ENCODE peak calls at places on chromosomes 11 and 22, in seven cellular contexts. One of them, this sample, is unnamed.

GRCh38 chr11:104033134-104033533 is 3.3 kb upstream of the DDI1 start:
- DNase-seq in HL-60: no peak
- DNase-seq in vagina: no peak
- DNase-seq in GM12878: no peak
- DNase-seq in upper lobe of left lung: no peak
- DNase-seq in stomach: no peak
- DNase-seq in GM12891: no peak
- DNase-seq in this sample: no peak

GRCh38 chr11:12167098-12167999 is 57.0 kb downstream of the MICAL2 start:
- DNase-seq in stomach: no peak
- DNase-seq in GM12878: no peak
- DNase-seq in HL-60: no peak
- DNase-seq in GM12891: no peak
- DNase-seq in vagina: no peak
- DNase-seq in upper lobe of left lung: peak
- DNase-seq in this sample: no peak

GRCh38 chr11:80327971-80328614 is 887.3 kb upstream of the TENM4 start:
- DNase-seq in GM12891: no peak
- DNase-seq in stomach: no peak
- DNase-seq in HL-60: no peak
- DNase-seq in upper lobe of left lung: no peak
- DNase-seq in GM12878: no peak
- DNase-seq in vagina: no peak
- DNase-seq in this sample: no peak

GRCh38 chr11:23236846-23237550 is 376.7 kb upstream of the CCDC179 start:
- DNase-seq in upper lobe of left lung: no peak
- DNase-seq in GM12891: no peak
- DNase-seq in GM12878: no peak
- DNase-seq in HL-60: no peak
- DNase-seq in vagina: no peak
- DNase-seq in stomach: no peak
- DNase-seq in this sample: no peak

GRCh38 chr11:5301846-5302245 is at the start of gene OR51B4:
- DNase-seq in HL-60: no peak
- DNase-seq in GM12891: no peak
- DNase-seq in stomach: no peak
- DNase-seq in GM12878: no peak
- DNase-seq in upper lobe of left lung: no peak
- DNase-seq in vagina: no peak
- DNase-seq in this sample: no peak

GRCh38 chr11:1233351-1234053 is 10.6 kb downstream of the MUC5B start:
- DNase-seq in vagina: no peak
- DNase-seq in GM12878: no peak
- DNase-seq in HL-60: no peak
- DNase-seq in stomach: no peak
- DNase-seq in upper lobe of left lung: peak
- DNase-seq in GM12891: no peak
- DNase-seq in this sample: peak

GRCh38 chr22:37943471-37944198 is 9.8 kb downstream of the C22orf23 start:
- DNase-seq in stomach: no peak
- DNase-seq in vagina: no peak
- DNase-seq in GM12891: no peak
- DNase-seq in upper lobe of left lung: no peak
- DNase-seq in GM12878: no peak
- DNase-seq in HL-60: no peak
- DNase-seq in this sample: no peak

GRCh38 chr22:28867191-28867590 is 16.2 kb upstream of the ZNRF3 start:
- DNase-seq in upper lobe of left lung: no peak
- DNase-seq in stomach: no peak
- DNase-seq in HL-60: no peak
- DNase-seq in GM12878: no peak
- DNase-seq in vagina: no peak
- DNase-seq in GM12891: no peak
- DNase-seq in this sample: no peak

GRCh38 chr11:1292644-1293618 is 16.5 kb downstream of the TOLLIP start:
- DNase-seq in stomach: no peak
- DNase-seq in GM12891: no peak
- DNase-seq in upper lobe of left lung: peak
- DNase-seq in vagina: no peak
- DNase-seq in HL-60: no peak
- DNase-seq in GM12878: no peak
- DNase-seq in this sample: no peak

GRCh38 chr11:131977231-131977630 is 606.8 kb downstream of the NTM start:
- DNase-seq in stomach: no peak
- DNase-seq in GM12878: no peak
- DNase-seq in vagina: no peak
- DNase-seq in HL-60: no peak
- DNase-seq in upper lobe of left lung: no peak
- DNase-seq in GM12891: no peak
- DNase-seq in this sample: no peak

GRCh38 chr11:107651672-107652071 is 60.2 kb downstream of the SLN start:
- DNase-seq in upper lobe of left lung: no peak
- DNase-seq in GM12878: no peak
- DNase-seq in vagina: no peak
- DNase-seq in GM12891: no peak
- DNase-seq in stomach: no peak
- DNase-seq in HL-60: no peak
- DNase-seq in this sample: no peak

GRCh38 chr22:41842996-41843970 is 10.4 kb downstream of the SREBF2 start:
- DNase-seq in HL-60: no peak
- DNase-seq in GM12891: no peak
- DNase-seq in vagina: no peak
- DNase-seq in stomach: no peak
- DNase-seq in upper lobe of left lung: no peak
- DNase-seq in GM12878: no peak
- DNase-seq in this sample: no peak

GRCh38 chr22:33562484-33562883 is 357.8 kb downstream of the LARGE1 start:
- DNase-seq in vagina: no peak
- DNase-seq in upper lobe of left lung: no peak
- DNase-seq in HL-60: no peak
- DNase-seq in stomach: no peak
- DNase-seq in GM12891: no peak
- DNase-seq in GM12878: no peak
- DNase-seq in this sample: no peak

GRCh38 chr22:42602470-42602869 is 12.2 kb downstream of the POLDIP3 start:
- DNase-seq in GM12891: no peak
- DNase-seq in GM12878: no peak
- DNase-seq in stomach: peak
- DNase-seq in HL-60: no peak
- DNase-seq in vagina: no peak
- DNase-seq in upper lobe of left lung: no peak
- DNase-seq in this sample: no peak

GRCh38 chr22:44646668-44647067 is 55.3 kb upstream of the PRR5 start:
- DNase-seq in GM12891: no peak
- DNase-seq in stomach: no peak
- DNase-seq in HL-60: no peak
- DNase-seq in upper lobe of left lung: no peak
- DNase-seq in GM12878: no peak
- DNase-seq in vagina: no peak
- DNase-seq in this sample: no peak

GRCh38 chr11:6656936-6657335 is 1.3 kb upstream of the DCHS1 start:
- DNase-seq in upper lobe of left lung: no peak
- DNase-seq in HL-60: no peak
- DNase-seq in GM12891: no peak
- DNase-seq in stomach: no peak
- DNase-seq in vagina: no peak
- DNase-seq in GM12878: no peak
- DNase-seq in this sample: no peak

GRCh38 chr22:27832606-27833005 is 31.1 kb upstream of the MN1 start:
- DNase-seq in HL-60: no peak
- DNase-seq in stomach: no peak
- DNase-seq in upper lobe of left lung: no peak
- DNase-seq in GM12891: no peak
- DNase-seq in vagina: no peak
- DNase-seq in GM12878: no peak
- DNase-seq in this sample: no peak

GRCh38 chr11:110087820-110088534 is 5.2 kb upstream of the ZC3H12C start:
- DNase-seq in vagina: no peak
- DNase-seq in HL-60: no peak
- DNase-seq in GM12878: no peak
- DNase-seq in stomach: no peak
- DNase-seq in upper lobe of left lung: no peak
- DNase-seq in GM12891: no peak
- DNase-seq in this sample: no peak

GRCh38 chr22:43343262-43343988 is at the start of gene SCUBE1:
- DNase-seq in vagina: no peak
- DNase-seq in HL-60: peak
- DNase-seq in upper lobe of left lung: peak
- DNase-seq in stomach: peak
- DNase-seq in GM12891: peak
- DNase-seq in GM12878: no peak
- DNase-seq in this sample: peak

GRCh38 chr11:26766996-26767395 is 45.1 kb upstream of the SLC5A12 start:
- DNase-seq in GM12878: no peak
- DNase-seq in GM12891: no peak
- DNase-seq in upper lobe of left lung: no peak
- DNase-seq in stomach: no peak
- DNase-seq in vagina: no peak
- DNase-seq in HL-60: no peak
- DNase-seq in this sample: no peak

GRCh38 chr11:72807021-72807693 is 7.1 kb upstream of the ATG16L2 start:
- DNase-seq in GM12891: no peak
- DNase-seq in GM12878: no peak
- DNase-seq in vagina: no peak
- DNase-seq in stomach: no peak
- DNase-seq in upper lobe of left lung: no peak
- DNase-seq in HL-60: peak
- DNase-seq in this sample: no peak

GRCh38 chr11:63866211-63866610 is 27.3 kb downstream of the MARK2 start:
- DNase-seq in HL-60: no peak
- DNase-seq in stomach: peak
- DNase-seq in GM12891: peak
- DNase-seq in GM12878: peak
- DNase-seq in vagina: no peak
- DNase-seq in upper lobe of left lung: no peak
- DNase-seq in this sample: peak

GRCh38 chr11:38345286-38345685 is 1747.2 kb upstream of the RAG2 start:
- DNase-seq in GM12878: no peak
- DNase-seq in stomach: no peak
- DNase-seq in GM12891: no peak
- DNase-seq in HL-60: no peak
- DNase-seq in upper lobe of left lung: no peak
- DNase-seq in vagina: no peak
- DNase-seq in this sample: no peak

GRCh38 chr11:7656704-7657103 is 16.6 kb downstream of the CYB5R2 start:
- DNase-seq in stomach: no peak
- DNase-seq in GM12878: no peak
- DNase-seq in GM12891: no peak
- DNase-seq in HL-60: no peak
- DNase-seq in upper lobe of left lung: no peak
- DNase-seq in vagina: no peak
- DNase-seq in this sample: no peak

GRCh38 chr11:77590194-77590591 is 440 bp downstream of the AQP11 start:
- DNase-seq in GM12878: no peak
- DNase-seq in stomach: peak
- DNase-seq in HL-60: no peak
- DNase-seq in upper lobe of left lung: no peak
- DNase-seq in vagina: no peak
- DNase-seq in GM12891: no peak
- DNase-seq in this sample: no peak

GRCh38 chr11:94782446-94782845 is 14.3 kb downstream of the AMOTL1 start:
- DNase-seq in GM12878: no peak
- DNase-seq in GM12891: no peak
- DNase-seq in vagina: no peak
- DNase-seq in upper lobe of left lung: no peak
- DNase-seq in HL-60: no peak
- DNase-seq in stomach: no peak
- DNase-seq in this sample: no peak

GRCh38 chr11:118930152-118930712 is 4.5 kb upstream of the BCL9L start:
- DNase-seq in GM12891: peak
- DNase-seq in GM12878: peak
- DNase-seq in stomach: peak
- DNase-seq in HL-60: peak
- DNase-seq in vagina: no peak
- DNase-seq in upper lobe of left lung: no peak
- DNase-seq in this sample: peak
- TF ChIP-seq POLR2AphosphoS5 in GM12891: no peak
- TF ChIP-seq POLR2AphosphoS5 in GM12878: no peak
- TF ChIP-seq POLR2AphosphoS5 in stomach: peak
- TF ChIP-seq POLR2AphosphoS5 in HL-60: no peak
- TF ChIP-seq POLR2AphosphoS5 in vagina: peak
- TF ChIP-seq POLR2AphosphoS5 in upper lobe of left lung: peak
- TF ChIP-seq POLR2AphosphoS5 in this sample: no peak

GRCh38 chr11:61472282-61472681 is 36.3 kb upstream of the LRRC10B start:
- DNase-seq in stomach: no peak
- DNase-seq in GM12891: no peak
- DNase-seq in GM12878: no peak
- DNase-seq in vagina: no peak
- DNase-seq in upper lobe of left lung: no peak
- DNase-seq in HL-60: no peak
- DNase-seq in this sample: no peak
- TF ChIP-seq POLR2AphosphoS5 in stomach: no peak
- TF ChIP-seq POLR2AphosphoS5 in GM12891: no peak
- TF ChIP-seq POLR2AphosphoS5 in GM12878: no peak
- TF ChIP-seq POLR2AphosphoS5 in vagina: no peak
- TF ChIP-seq POLR2AphosphoS5 in upper lobe of left lung: peak
- TF ChIP-seq POLR2AphosphoS5 in HL-60: no peak
- TF ChIP-seq POLR2AphosphoS5 in this sample: no peak

GRCh38 chr11:67118059-67118766 is 850 bp upstream of the KDM2A start:
- DNase-seq in GM12891: peak
- DNase-seq in vagina: no peak
- DNase-seq in GM12878: no peak
- DNase-seq in upper lobe of left lung: peak
- DNase-seq in HL-60: no peak
- DNase-seq in stomach: peak
- DNase-seq in this sample: peak
- TF ChIP-seq POLR2AphosphoS5 in GM12891: no peak
- TF ChIP-seq POLR2AphosphoS5 in vagina: no peak
- TF ChIP-seq POLR2AphosphoS5 in GM12878: no peak
- TF ChIP-seq POLR2AphosphoS5 in upper lobe of left lung: no peak
- TF ChIP-seq POLR2AphosphoS5 in HL-60: no peak
- TF ChIP-seq POLR2AphosphoS5 in stomach: no peak
- TF ChIP-seq POLR2AphosphoS5 in this sample: no peak

DNA sequence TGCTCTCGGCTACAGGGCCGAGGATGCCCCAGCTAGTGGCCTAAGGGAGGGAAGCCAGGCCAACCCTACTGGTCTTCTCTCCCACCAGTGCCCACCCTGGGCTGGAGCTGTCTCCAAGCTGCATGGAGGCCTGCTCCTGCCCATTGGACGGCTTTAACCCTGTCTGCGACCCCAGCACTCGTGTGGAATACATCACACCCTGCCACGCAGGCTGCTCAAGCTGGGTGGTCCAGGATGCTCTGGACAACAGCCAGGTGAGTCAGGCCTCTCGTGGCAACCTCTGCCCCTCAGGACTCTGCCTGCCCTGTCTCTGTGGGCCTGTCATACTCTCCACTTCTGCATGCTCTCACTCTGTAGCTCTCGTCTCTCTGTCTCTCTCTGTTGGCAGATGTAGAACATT is 44.1 kb upstream of the TPBGL start:
- DNase-seq in stomach: no peak
- DNase-seq in vagina: no peak
- DNase-seq in upper lobe of left lung: no peak
- DNase-seq in HL-60: no peak
- DNase-seq in GM12891: no peak
- DNase-seq in GM12878: no peak
- DNase-seq in this sample: no peak
- TF ChIP-seq POLR2AphosphoS5 in stomach: no peak
- TF ChIP-seq POLR2AphosphoS5 in vagina: no peak
- TF ChIP-seq POLR2AphosphoS5 in upper lobe of left lung: no peak
- TF ChIP-seq POLR2AphosphoS5 in HL-60: no peak
- TF ChIP-seq POLR2AphosphoS5 in GM12891: no peak
- TF ChIP-seq POLR2AphosphoS5 in GM12878: no peak
- TF ChIP-seq POLR2AphosphoS5 in this sample: no peak

GRCh38 chr11:62336949-62337681 is at the start of gene ASRGL1:
- DNase-seq in vagina: no peak
- DNase-seq in GM12891: peak
- DNase-seq in GM12878: peak
- DNase-seq in stomach: peak
- DNase-seq in upper lobe of left lung: peak
- DNase-seq in HL-60: peak
- DNase-seq in this sample: peak
- TF ChIP-seq POLR2AphosphoS5 in vagina: no peak
- TF ChIP-seq POLR2AphosphoS5 in GM12891: no peak
- TF ChIP-seq POLR2AphosphoS5 in GM12878: no peak
- TF ChIP-seq POLR2AphosphoS5 in stomach: peak
- TF ChIP-seq POLR2AphosphoS5 in upper lobe of left lung: peak
- TF ChIP-seq POLR2AphosphoS5 in HL-60: peak
- TF ChIP-seq POLR2AphosphoS5 in this sample: no peak